ENCODE peak calls at places on chromosomes 3 and 15, in seven cellular contexts. Y, E, P, R, B, Z and D are unnamed samples.

GRCh38 chr3:169467703-169468102 is 195.8 kb downstream of the MECOM start:
- DNase-seq in B (no peak), E (no peak), P (no peak), R (peak; percentile 1), Y (no peak), Z (no peak), D (no peak)

GRCh38 chr15:44084728-44085127 is 110.3 kb downstream of the FRMD5 start:
- DNase-seq in R (no peak), Y (no peak), B (no peak), P (no peak), Z (no peak), E (no peak), D (no peak)

GRCh38 chr3:44323341-44323955 is 15.1 kb upstream of the TCAIM start:
- DNase-seq in B (peak; percentile 69), R (peak; percentile 76), Y (peak; percentile 34), Z (peak; percentile 72), P (peak; percentile 70), E (peak; percentile 73), D (peak; percentile 63)

GRCh38 chr15:101318147-101318809 is 23.2 kb upstream of the SNRPA1 start:
- DNase-seq in R (no peak), B (no peak), Z (no peak), E (no peak), P (no peak), Y (no peak), D (no peak)

GRCh38 chr15:29840928-29841327 is 18.7 kb upstream of the TJP1 start:
- DNase-seq in R (no peak), Z (no peak), P (no peak), B (no peak), E (no peak), Y (no peak), D (no peak)

GRCh38 chr3:15148614-15149013 is 49.7 kb upstream of the RBSN start:
- DNase-seq in Y (no peak), R (peak; percentile 88), E (no peak), P (no peak), B (no peak), Z (peak; percentile 16), D (peak; percentile 1)

GRCh38 chr3:126990890-126991289 is 8.0 kb downstream of the PLXNA1 start:
- DNase-seq in Y (no peak), E (no peak), Z (no peak), B (no peak), P (no peak), R (no peak), D (no peak)

GRCh38 chr3:60064210-60065178 is 1014.7 kb upstream of the CFAP20DC start:
- DNase-seq in Z (no peak), B (no peak), P (no peak), Y (no peak), E (no peak), R (no peak), D (peak; percentile 80)

GRCh38 chr3:61890167-61890566 is 328.8 kb downstream of the PTPRG start:
- DNase-seq in Z (no peak), E (no peak), P (no peak), Y (no peak), R (no peak), B (no peak), D (no peak)

GRCh38 chr3:30305021-30305420 is 301.4 kb upstream of the TGFBR2 start:
- DNase-seq in P (no peak), Y (no peak), E (no peak), B (no peak), R (no peak), Z (no peak), D (no peak)

GRCh38 chr3:188404701-188405100 is 250.7 kb downstream of the LPP start:
- DNase-seq in Z (no peak), P (no peak), B (no peak), Y (no peak), E (no peak), R (no peak), D (no peak)

GRCh38 chr15:34085746-34086145 is 15.9 kb downstream of the EMC7 start:
- DNase-seq in Y (no peak), B (no peak), R (no peak), Z (no peak), E (no peak), P (no peak), D (no peak)

GRCh38 chr3:150104564-150104963 is 133.9 kb upstream of the PFN2 start:
- DNase-seq in P (no peak), R (no peak), B (no peak), Y (no peak), Z (no peak), E (no peak), D (no peak)

GRCh38 chr3:49908378-49909199 is 4.9 kb upstream of the MST1R start:
- DNase-seq in Z (no peak), B (no peak), E (no peak), R (no peak), Y (no peak), P (no peak), D (peak; percentile 22)

DNA sequence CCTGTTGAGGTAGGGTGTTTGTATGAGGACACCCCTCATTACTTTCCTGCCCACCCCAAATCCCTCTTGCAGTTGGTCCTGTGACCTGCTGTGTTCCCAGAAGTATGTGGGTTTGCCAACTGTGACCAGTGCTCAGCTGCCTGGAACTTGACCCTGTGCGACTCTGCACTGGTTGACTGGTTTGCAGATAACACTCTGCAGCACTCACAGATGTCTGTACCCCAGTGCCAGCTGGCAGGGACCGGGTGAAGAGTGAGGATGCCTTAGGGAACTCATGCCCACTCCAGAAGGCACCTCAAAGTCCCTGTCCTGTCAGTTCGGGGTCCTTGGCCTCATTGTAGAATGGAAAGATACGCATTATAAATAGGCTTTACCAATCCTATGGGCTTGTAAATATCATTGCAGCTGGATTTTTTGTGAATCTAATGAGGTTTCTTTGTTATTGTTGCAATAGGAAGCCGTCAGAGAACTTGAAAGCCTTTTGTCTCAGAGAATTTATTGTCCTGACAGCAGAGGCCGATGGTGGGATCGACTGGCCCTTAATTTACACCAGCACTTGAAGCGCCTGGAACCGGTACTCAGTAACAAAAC is 18.2 kb downstream of the FAN1 start:
- DNase-seq in Z (no peak), Y (no peak), E (no peak), R (peak; percentile 79), P (no peak), B (no peak), D (no peak)
- H3K27ac ChIP-seq in Z (no peak overlapping the region), Y (no peak overlapping the region), E (no peak overlapping the region), R (peak overlapping the region; percentile 75), P (peak overlapping the region; percentile 47), B (no peak overlapping the region), D (no peak overlapping the region)

GRCh38 chr3:123071581-123071980 is 4.8 kb downstream of the PDIA5 start:
- DNase-seq in E (no peak), Z (peak; percentile 29), B (no peak), P (no peak), Y (no peak), R (no peak), D (no peak)

GRCh38 chr3:123072152-123072551 is 5.3 kb downstream of the PDIA5 start:
- DNase-seq in B (no peak), R (no peak), Y (no peak), Z (peak; percentile 70), E (no peak), P (no peak), D (no peak)

GRCh38 chr3:123072564-123072963 is 5.7 kb downstream of the PDIA5 start:
- DNase-seq in Y (no peak), Z (no peak), R (no peak), E (no peak), P (no peak), B (no peak), D (no peak)

GRCh38 chr3:123070471-123070870 is 3.6 kb downstream of the PDIA5 start:
- DNase-seq in B (no peak), E (no peak), R (no peak), P (no peak), Y (no peak), Z (no peak), D (no peak)

GRCh38 chr3:123071146-123071545 is 4.3 kb downstream of the PDIA5 start:
- DNase-seq in Y (no peak), P (no peak), Z (peak; percentile 76), R (peak; percentile 75), E (no peak), B (peak; percentile 77), D (no peak)
- TF ChIP-seq CTCF in Y (peak; percentile 27), P (no peak), Z (peak; percentile 25), R (peak; percentile 37), E (no peak), B (peak; percentile 17), D (peak; percentile 54)

GRCh38 chr15:45585069-45585468 is 2.1 kb upstream of the BLOC1S6 start:
- DNase-seq in R (no peak), P (no peak), Y (no peak), Z (no peak), E (no peak), B (no peak), D (no peak)

GRCh38 chr15:45586990-45587860 is at the start of gene BLOC1S6:
- DNase-seq in E (peak; percentile 91), Z (peak; percentile 90), Y (peak; percentile 56), B (peak; percentile 95), R (peak; percentile 97), P (peak; percentile 91), D (peak; percentile 90)

GRCh38 chr15:45588199-45588910 is 1.2 kb downstream of the BLOC1S6 start:
- DNase-seq in P (no peak), B (no peak), Y (no peak), R (no peak), E (no peak), Z (no peak), D (no peak)

GRCh38 chr15:45587861-45588170 is 637 bp downstream of the BLOC1S6 start:
- DNase-seq in R (no peak), E (no peak), P (no peak), B (no peak), Y (no peak), Z (no peak), D (no peak)

DNA sequence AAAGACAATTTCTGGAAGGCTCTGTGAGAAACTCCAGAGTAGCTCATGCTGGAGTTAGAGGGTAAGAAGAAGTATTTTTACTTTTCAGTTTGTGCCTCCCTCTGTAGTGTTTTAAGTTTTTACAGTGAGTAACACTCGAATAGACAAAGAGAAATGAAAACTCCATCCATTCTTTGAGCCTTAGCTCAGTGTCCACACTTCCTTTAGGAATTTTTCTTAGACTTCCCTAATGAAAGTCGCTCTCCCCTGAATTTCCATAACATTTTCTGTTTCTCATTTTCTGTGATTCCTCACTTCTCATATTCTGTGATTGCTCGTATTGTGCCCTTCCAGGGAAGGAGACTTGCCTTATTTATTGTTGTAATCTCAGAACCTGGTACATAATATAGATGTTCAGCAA is 2.1 kb downstream of the BLOC1S6 start:
- DNase-seq in B (no peak), R (no peak), Y (no peak), E (no peak), P (no peak), Z (no peak), D (no peak)
- H3K4me3 ChIP-seq in B (peak overlapping the region; percentile 85), R (no peak overlapping the region), Y (peak overlapping the region; percentile 18), E (no peak overlapping the region), P (no peak overlapping the region), Z (no peak overlapping the region), D (peak overlapping the region; percentile 95)

GRCh38 chr3:125149462-125149861 is 63.1 kb downstream of the SLC12A8 start:
- DNase-seq in P (no peak), E (no peak), R (no peak), B (no peak), Z (no peak), Y (no peak), D (no peak)
- H3K27ac ChIP-seq in P (no peak overlapping the region), E (no peak overlapping the region), R (no peak overlapping the region), B (no peak overlapping the region), Z (no peak overlapping the region), Y (peak overlapping the region; percentile 54), D (no peak overlapping the region)